ENCODE peak calls at places on chromosomes 4 and X, in six cellular contexts. One of them, this sample, is unnamed. For H3K4me1, the result is how much of the 10 kb centered on the place peaks cover.

GRCh38 chr4:54172156-54172555 is 56.9 kb upstream of the PDGFRA start:
- DNase-seq in heart right ventricle: no peak
- DNase-seq in body of pancreas: no peak
- DNase-seq in suprapubic skin: no peak
- DNase-seq in ovary: no peak
- DNase-seq in A673: no peak
- DNase-seq in this sample: no peak

GRCh38 chr4:147247577-147247976 is 233.3 kb upstream of the EDNRA start:
- DNase-seq in heart right ventricle: no peak
- DNase-seq in body of pancreas: no peak
- DNase-seq in suprapubic skin: no peak
- DNase-seq in ovary: no peak
- DNase-seq in A673: peak
- DNase-seq in this sample: no peak

GRCh38 chrX:54358424-54359211 is 772 bp upstream of the WNK3 start:
- DNase-seq in heart right ventricle: peak
- DNase-seq in body of pancreas: peak
- DNase-seq in suprapubic skin: peak
- DNase-seq in ovary: peak
- DNase-seq in A673: peak
- DNase-seq in this sample: no peak

GRCh38 chr4:176758731-176759130 is 34.0 kb downstream of the VEGFC start:
- DNase-seq in heart right ventricle: no peak
- DNase-seq in body of pancreas: no peak
- DNase-seq in suprapubic skin: no peak
- DNase-seq in ovary: no peak
- DNase-seq in A673: no peak
- DNase-seq in this sample: no peak

GRCh38 chrX:17242470-17242869 is 132.5 kb upstream of the NHS start:
- DNase-seq in heart right ventricle: peak
- DNase-seq in body of pancreas: peak
- DNase-seq in suprapubic skin: no peak
- DNase-seq in ovary: no peak
- DNase-seq in A673: peak
- DNase-seq in this sample: no peak

GRCh38 chrX:149830192-149830873 is 48.6 kb downstream of the MAGEA9 start:
- DNase-seq in heart right ventricle: no peak
- DNase-seq in body of pancreas: no peak
- DNase-seq in suprapubic skin: no peak
- DNase-seq in ovary: peak
- DNase-seq in A673: peak
- DNase-seq in this sample: no peak

GRCh38 chrX:69506617-69507499 is 2.7 kb downstream of the NALF2 start:
- DNase-seq in heart right ventricle: no peak
- DNase-seq in body of pancreas: no peak
- DNase-seq in suprapubic skin: no peak
- DNase-seq in ovary: no peak
- DNase-seq in A673: no peak
- DNase-seq in this sample: peak

GRCh38 chrX:147738260-147738659 is 173.5 kb upstream of the FMR1 start:
- DNase-seq in heart right ventricle: no peak
- DNase-seq in body of pancreas: no peak
- DNase-seq in suprapubic skin: no peak
- DNase-seq in ovary: no peak
- DNase-seq in A673: no peak
- DNase-seq in this sample: no peak

GRCh38 chrX:47129157-47129878 is 15.2 kb downstream of the NDUFB11 start:
- DNase-seq in heart right ventricle: peak
- DNase-seq in body of pancreas: peak
- DNase-seq in suprapubic skin: peak
- DNase-seq in ovary: peak
- DNase-seq in A673: peak
- DNase-seq in this sample: peak

GRCh38 chr4:153065286-153065685 is 129.2 kb downstream of the FHDC1 start:
- DNase-seq in heart right ventricle: no peak
- DNase-seq in body of pancreas: peak
- DNase-seq in suprapubic skin: no peak
- DNase-seq in ovary: no peak
- DNase-seq in A673: no peak
- DNase-seq in this sample: no peak

GRCh38 chrX:40952855-40953254 is 132.4 kb upstream of the USP9X start:
- DNase-seq in heart right ventricle: no peak
- DNase-seq in body of pancreas: no peak
- DNase-seq in suprapubic skin: no peak
- DNase-seq in ovary: no peak
- DNase-seq in A673: no peak
- DNase-seq in this sample: no peak

GRCh38 chr4:1206299-1207156 is 34.1 kb upstream of the SPON2 start:
- DNase-seq in heart right ventricle: no peak
- DNase-seq in body of pancreas: peak
- DNase-seq in suprapubic skin: peak
- DNase-seq in ovary: peak
- DNase-seq in A673: no peak
- DNase-seq in this sample: no peak

GRCh38 chr4:127870688-127871087 is 10.0 kb upstream of the PLK4 start:
- DNase-seq in heart right ventricle: peak
- DNase-seq in body of pancreas: no peak
- DNase-seq in suprapubic skin: no peak
- DNase-seq in ovary: no peak
- DNase-seq in A673: no peak
- DNase-seq in this sample: no peak

GRCh38 chr4:73593631-73594241 is 26.5 kb downstream of the RASSF6 start:
- DNase-seq in heart right ventricle: no peak
- DNase-seq in body of pancreas: peak
- DNase-seq in suprapubic skin: no peak
- DNase-seq in ovary: no peak
- DNase-seq in A673: no peak
- DNase-seq in this sample: no peak
- H3K4me1 ChIP-seq in heart right ventricle: under half
- H3K4me1 ChIP-seq in body of pancreas: half or more
- H3K4me1 ChIP-seq in suprapubic skin: under half
- H3K4me1 ChIP-seq in ovary: under half
- H3K4me1 ChIP-seq in A673: under half
- H3K4me1 ChIP-seq in this sample: under half

DNA sequence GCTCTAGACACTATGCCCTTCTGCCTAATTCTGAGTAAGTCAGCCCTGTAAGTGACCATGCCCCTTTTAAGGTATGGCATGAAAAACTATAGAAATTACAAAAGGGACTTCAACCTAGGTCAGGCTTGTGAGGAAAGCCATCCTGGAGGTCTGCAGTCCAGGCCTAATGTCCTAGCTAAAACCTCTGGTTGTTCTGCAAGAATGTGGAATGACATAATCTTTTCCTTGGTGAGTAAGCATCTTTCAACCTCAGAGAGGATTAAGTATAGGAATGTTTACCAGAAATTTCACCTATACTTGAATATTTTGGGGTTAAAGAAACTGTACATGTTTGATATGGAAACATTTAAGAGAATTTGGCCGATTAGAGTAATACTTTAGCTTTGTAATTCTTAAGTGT is 23.8 kb upstream of the HPSE start:
- DNase-seq in heart right ventricle: no peak
- DNase-seq in body of pancreas: no peak
- DNase-seq in suprapubic skin: no peak
- DNase-seq in ovary: no peak
- DNase-seq in A673: no peak
- DNase-seq in this sample: no peak
- H3K4me1 ChIP-seq in heart right ventricle: under half
- H3K4me1 ChIP-seq in body of pancreas: under half
- H3K4me1 ChIP-seq in suprapubic skin: under half
- H3K4me1 ChIP-seq in ovary: under half
- H3K4me1 ChIP-seq in A673: under half
- H3K4me1 ChIP-seq in this sample: under half

GRCh38 chr4:119750771-119751170 is 122.2 kb upstream of the PDE5A start:
- DNase-seq in heart right ventricle: no peak
- DNase-seq in body of pancreas: no peak
- DNase-seq in suprapubic skin: no peak
- DNase-seq in ovary: no peak
- DNase-seq in A673: no peak
- DNase-seq in this sample: no peak

GRCh38 chr4:119752936-119753335 is 124.3 kb upstream of the PDE5A start:
- DNase-seq in heart right ventricle: no peak
- DNase-seq in body of pancreas: no peak
- DNase-seq in suprapubic skin: no peak
- DNase-seq in ovary: no peak
- DNase-seq in A673: no peak
- DNase-seq in this sample: no peak

GRCh38 chr4:119746951-119747350 is 118.3 kb upstream of the PDE5A start:
- DNase-seq in heart right ventricle: peak
- DNase-seq in body of pancreas: no peak
- DNase-seq in suprapubic skin: no peak
- DNase-seq in ovary: no peak
- DNase-seq in A673: no peak
- DNase-seq in this sample: no peak

GRCh38 chr4:119748853-119749252 is 120.2 kb upstream of the PDE5A start:
- DNase-seq in heart right ventricle: no peak
- DNase-seq in body of pancreas: no peak
- DNase-seq in suprapubic skin: no peak
- DNase-seq in ovary: no peak
- DNase-seq in A673: no peak
- DNase-seq in this sample: no peak

GRCh38 chr4:119750048-119750447 is 121.4 kb upstream of the PDE5A start:
- DNase-seq in heart right ventricle: no peak
- DNase-seq in body of pancreas: no peak
- DNase-seq in suprapubic skin: no peak
- DNase-seq in ovary: no peak
- DNase-seq in A673: no peak
- DNase-seq in this sample: no peak
- H3K4me1 ChIP-seq in heart right ventricle: under half
- H3K4me1 ChIP-seq in body of pancreas: under half
- H3K4me1 ChIP-seq in suprapubic skin: under half
- H3K4me1 ChIP-seq in ovary: under half
- H3K4me1 ChIP-seq in A673: under half
- H3K4me1 ChIP-seq in this sample: under half

DNA sequence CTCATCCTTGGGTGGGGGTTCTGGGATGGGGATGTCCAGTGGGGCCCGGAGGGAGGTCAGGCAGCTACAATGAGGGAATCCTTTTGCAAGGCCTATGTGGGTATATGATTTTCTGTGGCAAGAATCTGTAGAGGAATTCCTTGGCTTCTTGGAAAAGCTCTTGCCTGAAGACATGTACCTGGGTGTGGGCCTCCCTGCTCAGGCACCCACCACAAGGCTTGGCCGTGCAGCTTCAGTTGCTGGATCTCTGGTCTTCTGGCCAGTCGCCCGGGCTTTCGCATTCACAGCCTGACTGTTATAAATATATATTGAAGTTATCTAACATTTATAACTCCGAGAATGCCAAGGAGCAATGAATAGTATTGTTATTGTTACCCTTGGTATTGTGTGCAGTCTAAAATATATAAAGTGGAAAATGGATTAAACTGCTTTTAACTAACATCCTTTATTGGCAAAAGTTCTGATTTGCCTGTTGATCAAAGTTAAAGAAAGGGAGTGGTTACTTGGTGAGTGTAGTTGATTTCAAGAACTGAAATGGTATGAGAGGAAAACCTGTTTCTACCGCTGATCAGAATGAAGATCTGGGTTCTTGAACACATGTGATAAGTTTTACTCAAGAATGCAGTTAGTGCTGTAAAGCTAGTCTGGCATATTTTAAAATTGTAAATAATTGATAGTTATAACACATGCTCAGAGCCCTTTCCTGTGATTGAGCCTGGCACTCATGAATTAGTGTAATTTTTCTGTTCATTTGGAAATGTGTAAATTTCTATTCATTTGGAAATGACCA is 36.0 kb downstream of the PTTG2 start:
- DNase-seq in heart right ventricle: peak
- DNase-seq in body of pancreas: no peak
- DNase-seq in suprapubic skin: no peak
- DNase-seq in ovary: no peak
- DNase-seq in A673: no peak
- DNase-seq in this sample: no peak
- H3K4me1 ChIP-seq in heart right ventricle: under half
- H3K4me1 ChIP-seq in body of pancreas: under half
- H3K4me1 ChIP-seq in suprapubic skin: under half
- H3K4me1 ChIP-seq in ovary: under half
- H3K4me1 ChIP-seq in A673: under half
- H3K4me1 ChIP-seq in this sample: under half

DNA sequence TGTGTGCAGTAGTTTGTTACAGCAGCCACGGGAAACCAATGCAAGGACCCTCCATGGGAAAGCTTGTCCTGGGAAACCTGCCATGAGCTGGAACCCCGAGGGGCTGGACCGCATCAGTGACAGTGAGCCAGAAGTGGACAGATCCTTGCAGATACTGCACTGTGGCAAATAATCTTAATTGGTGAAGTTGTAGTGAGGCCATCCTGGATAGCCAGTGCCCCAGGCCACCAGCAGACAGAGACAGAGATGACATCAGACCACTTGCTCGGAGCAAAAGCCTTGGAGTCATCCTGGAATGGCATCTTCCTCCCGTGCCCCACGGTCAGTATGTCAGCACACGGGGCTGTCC is 35.2 kb upstream of the SORCS2 start:
- DNase-seq in heart right ventricle: no peak
- DNase-seq in body of pancreas: no peak
- DNase-seq in suprapubic skin: no peak
- DNase-seq in ovary: no peak
- DNase-seq in A673: no peak
- DNase-seq in this sample: no peak
- H3K4me1 ChIP-seq in heart right ventricle: under half
- H3K4me1 ChIP-seq in body of pancreas: under half
- H3K4me1 ChIP-seq in suprapubic skin: under half
- H3K4me1 ChIP-seq in ovary: under half
- H3K4me1 ChIP-seq in A673: under half
- H3K4me1 ChIP-seq in this sample: under half

GRCh38 chr4:57068237-57068981 is 41.8 kb downstream of the IGFBP7 start:
- DNase-seq in heart right ventricle: no peak
- DNase-seq in body of pancreas: no peak
- DNase-seq in suprapubic skin: no peak
- DNase-seq in ovary: no peak
- DNase-seq in A673: no peak
- DNase-seq in this sample: no peak
- H3K4me1 ChIP-seq in heart right ventricle: half or more
- H3K4me1 ChIP-seq in body of pancreas: under half
- H3K4me1 ChIP-seq in suprapubic skin: under half
- H3K4me1 ChIP-seq in ovary: under half
- H3K4me1 ChIP-seq in A673: under half
- H3K4me1 ChIP-seq in this sample: under half

DNA sequence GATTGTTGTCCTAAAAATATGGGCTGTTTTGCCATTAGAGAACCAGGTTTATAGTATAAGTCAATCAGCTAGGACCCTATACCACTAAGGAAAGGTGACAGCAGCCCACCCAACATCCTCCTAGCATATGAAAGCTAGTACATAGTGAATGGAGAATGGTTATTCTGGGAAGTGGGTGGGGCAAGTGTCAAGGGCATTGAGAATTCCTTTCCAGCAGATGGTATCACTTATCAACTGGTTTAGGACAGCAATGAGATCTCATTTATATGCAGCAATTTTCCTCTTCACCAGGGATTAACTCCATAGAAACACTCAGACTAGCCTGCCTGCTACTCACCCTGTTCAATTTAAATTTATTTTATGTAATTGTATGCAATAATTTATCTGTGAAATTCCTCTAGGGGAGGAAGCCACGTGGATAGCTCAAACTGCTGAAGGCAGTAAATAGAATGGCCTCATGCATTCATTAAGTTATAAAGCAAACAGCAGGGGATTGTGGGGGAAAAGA is 101.6 kb upstream of the MID1IP1 start:
- DNase-seq in heart right ventricle: no peak
- DNase-seq in body of pancreas: no peak
- DNase-seq in suprapubic skin: no peak
- DNase-seq in ovary: no peak
- DNase-seq in A673: peak
- DNase-seq in this sample: no peak
- H3K4me1 ChIP-seq in heart right ventricle: under half
- H3K4me1 ChIP-seq in body of pancreas: under half
- H3K4me1 ChIP-seq in suprapubic skin: under half
- H3K4me1 ChIP-seq in ovary: under half
- H3K4me1 ChIP-seq in A673: under half
- H3K4me1 ChIP-seq in this sample: under half

This sample was measured in vagina.